ENCODE peak calls at places on chromosomes 12 and 14, in nine cellular contexts. Y, S, M, D, O, H, F, V and N are unnamed samples.
A peak's percentile ranks its signal among the peaks of the same experiment; 100 is the strongest.

GRCh38 chr12:114812858-114813761 is 129.1 kb upstream of the TBX3 start:
- DNase-seq in Y (no peak), S (no peak), M (no peak), D (no peak), O (no peak), H (no peak), F (no peak), V (peak; percentile 92), N (no peak)

GRCh38 chr12:114288071-114288470 is 117.9 kb downstream of the TBX5 start:
- DNase-seq in Y (no peak), S (no peak), M (no peak), D (no peak), O (no peak), H (no peak), F (no peak), V (no peak), N (no peak)

GRCh38 chr14:37587881-37588666 is 7.0 kb downstream of the FOXA1 start:
- DNase-seq in Y (peak; percentile 69), S (no peak), M (peak; percentile 36), D (no peak), O (no peak), H (peak; percentile 26), F (no peak), V (peak; percentile 57), N (no peak)

GRCh38 chr12:4118017-4118510 is 155.5 kb upstream of the CCND2 start:
- DNase-seq in Y (no peak), S (peak; percentile 38), M (no peak), D (no peak), O (no peak), H (peak; percentile 37), F (peak; percentile 65), V (no peak), N (no peak)

GRCh38 chr12:102622618-102623017 is 142.3 kb upstream of the IGF1 start:
- DNase-seq in Y (no peak), S (no peak), M (no peak), D (no peak), O (no peak), H (no peak), F (no peak), V (no peak), N (no peak)

GRCh38 chr12:122080149-122081107 is 1.9 kb downstream of the MLXIP start:
- DNase-seq in Y (peak; percentile 61), S (peak; percentile 44), M (no peak), D (no peak), O (peak; percentile 54), H (peak; percentile 86), F (peak; percentile 82), V (peak; percentile 92), N (no peak)

GRCh38 chr14:67583711-67584644 is 16.1 kb downstream of the PIGH start:
- DNase-seq in Y (no peak), S (no peak), M (no peak), D (no peak), O (peak; percentile 42), H (peak; percentile 58), F (no peak), V (peak; percentile 72), N (no peak)

GRCh38 chr12:126353604-126354003 is 1288.4 kb downstream of the AACS start:
- DNase-seq in Y (no peak), S (no peak), M (no peak), D (no peak), O (no peak), H (no peak), F (no peak), V (no peak), N (no peak)

DNA sequence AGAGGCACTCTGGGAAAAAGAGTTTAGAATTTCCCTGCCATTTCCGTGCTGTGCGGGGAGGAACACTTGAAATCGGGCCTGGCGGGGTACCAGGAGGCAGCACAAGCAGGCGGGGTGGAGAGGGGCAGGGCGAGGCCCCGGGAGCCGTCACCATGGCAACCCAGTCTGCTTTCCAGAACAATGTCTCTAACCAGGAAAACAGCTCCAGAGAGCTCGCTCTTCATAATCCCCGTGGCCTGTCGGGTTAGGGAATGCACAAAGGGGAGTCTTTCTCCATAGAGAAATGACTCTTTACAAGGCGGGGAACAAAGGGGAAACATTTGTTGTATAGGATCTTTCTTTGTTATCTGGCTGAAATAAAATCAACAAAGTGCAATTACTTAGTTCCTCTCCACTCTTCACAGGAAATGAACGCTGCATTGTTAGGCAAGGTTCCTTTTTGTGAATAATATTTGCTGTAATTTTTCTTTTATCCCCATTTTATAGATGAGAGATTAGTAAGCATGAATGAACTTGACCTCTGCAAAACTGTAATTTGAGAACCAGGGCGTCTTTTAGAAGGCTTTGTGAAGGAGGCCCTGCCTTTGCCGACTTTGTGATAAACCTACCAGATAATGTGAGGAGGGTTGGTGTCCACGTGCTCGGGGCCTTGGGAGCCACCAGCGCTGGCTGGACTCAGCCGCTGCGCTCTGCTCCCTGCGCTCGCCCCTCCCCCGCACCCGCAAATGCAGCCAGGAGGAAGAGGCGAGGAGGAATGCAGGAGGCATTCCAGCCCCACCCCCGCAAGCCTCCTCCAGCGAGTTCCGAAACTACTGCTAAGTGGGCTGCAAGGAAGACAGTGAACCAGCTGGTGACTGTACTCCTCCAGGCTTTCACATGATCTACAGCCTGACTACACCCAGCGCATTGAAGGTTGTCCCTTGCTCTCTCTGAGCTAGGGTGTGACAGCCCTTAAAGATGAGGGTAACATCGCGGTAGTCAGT is 105.2 kb upstream of the ATF7IP start:
- DNase-seq in Y (peak; percentile 95), S (peak; percentile 87), M (peak; percentile 92), D (no peak), O (peak; percentile 89), H (peak; percentile 94), F (peak; percentile 95), V (peak; percentile 78), N (peak; percentile 89)
- H3K4me3 ChIP-seq in Y (peak overlapping the region; percentile 18), S (peak overlapping the region; percentile 8), M (no peak overlapping the region), D (no peak overlapping the region), O (peak overlapping the region; percentile 27), H (peak overlapping the region; percentile 35), F (no peak overlapping the region), V (peak overlapping the region; percentile 15), N (no peak overlapping the region)

DNA sequence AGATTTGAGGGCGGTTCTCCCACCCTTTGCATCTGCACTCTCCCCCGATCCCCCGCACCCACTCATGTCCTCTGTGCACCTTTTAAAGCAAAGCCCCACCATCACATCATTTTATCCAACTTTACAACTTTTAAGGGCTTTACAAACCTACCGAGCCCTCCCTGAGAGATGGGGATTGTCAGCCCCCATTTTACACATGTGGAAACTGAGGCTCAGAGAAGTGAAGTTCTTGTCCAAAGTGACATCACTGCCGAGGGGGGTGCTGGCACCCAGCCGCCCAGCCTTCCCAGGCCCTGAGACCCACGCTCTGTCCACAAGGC is 334.2 kb downstream of the MED13L start:
- DNase-seq in Y (no peak), S (no peak), M (no peak), D (no peak), O (no peak), H (no peak), F (no peak), V (no peak), N (no peak)
- H3K27ac ChIP-seq in Y (no peak overlapping the region), S (no peak overlapping the region), M (no peak overlapping the region), D (no peak overlapping the region), O (no peak overlapping the region), H (no peak overlapping the region), F (no peak overlapping the region), V (no peak overlapping the region), N (no peak overlapping the region)

DNA sequence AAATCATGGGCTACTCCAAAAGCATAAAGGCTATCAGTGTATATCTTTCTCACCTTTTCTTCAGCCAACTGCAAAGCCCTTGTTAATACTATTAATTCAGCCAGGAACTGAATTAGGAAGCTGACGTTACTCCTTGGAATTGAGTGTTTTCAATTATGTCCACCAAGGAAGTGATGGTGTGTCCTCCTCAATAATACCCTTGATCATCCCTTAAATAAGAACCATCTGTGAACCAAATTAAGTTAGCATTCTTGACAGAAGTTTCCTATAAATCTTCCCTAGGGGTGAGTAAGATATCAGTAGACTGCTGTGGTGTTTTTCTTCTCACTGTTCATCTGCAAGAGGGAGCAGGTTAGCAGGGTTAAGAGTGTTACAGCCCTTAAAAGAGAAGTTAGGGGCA is 252.3 kb upstream of the AVPR1A start:
- DNase-seq in Y (no peak), S (no peak), M (no peak), D (no peak), O (no peak), H (no peak), F (no peak), V (no peak), N (no peak)
- H3K4me1 ChIP-seq in Y (no peaks in the 10 kb centered on the region), S (no peaks in the 10 kb centered on the region), M (no peaks in the 10 kb centered on the region), D (no peaks in the 10 kb centered on the region), O (no peaks in the 10 kb centered on the region), H (no peaks in the 10 kb centered on the region), F (no peaks in the 10 kb centered on the region), V (no peaks in the 10 kb centered on the region), N (no peaks in the 10 kb centered on the region)

DNA sequence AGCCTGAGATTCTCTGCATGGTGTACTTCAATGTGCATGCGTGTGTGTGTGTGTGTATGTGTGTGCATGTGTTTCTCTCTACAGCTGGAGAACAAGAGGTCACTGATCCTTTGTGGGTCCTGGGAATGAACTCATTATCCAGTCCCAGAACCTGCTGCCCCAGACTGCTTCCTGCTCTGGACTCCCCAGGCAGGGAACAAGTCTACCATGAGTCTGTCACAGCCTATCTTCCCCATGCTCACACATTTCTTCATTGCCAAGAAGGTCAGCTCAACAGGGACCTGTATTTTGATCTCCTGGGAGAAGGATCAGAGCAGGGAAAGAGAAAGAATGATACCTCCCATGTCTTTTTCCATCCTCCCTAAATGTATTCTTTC is 2.9 kb upstream of the AGAP2 start:
- DNase-seq in Y (no peak), S (no peak), M (no peak), D (no peak), O (no peak), H (no peak), F (no peak), V (no peak), N (no peak)
- H3K4me3 ChIP-seq in Y (peak overlapping the region; percentile 46), S (no peak overlapping the region), M (no peak overlapping the region), D (peak overlapping the region; percentile 85), O (peak overlapping the region; percentile 11), H (no peak overlapping the region), F (peak overlapping the region; percentile 50), V (no peak overlapping the region), N (no peak overlapping the region)

DNA sequence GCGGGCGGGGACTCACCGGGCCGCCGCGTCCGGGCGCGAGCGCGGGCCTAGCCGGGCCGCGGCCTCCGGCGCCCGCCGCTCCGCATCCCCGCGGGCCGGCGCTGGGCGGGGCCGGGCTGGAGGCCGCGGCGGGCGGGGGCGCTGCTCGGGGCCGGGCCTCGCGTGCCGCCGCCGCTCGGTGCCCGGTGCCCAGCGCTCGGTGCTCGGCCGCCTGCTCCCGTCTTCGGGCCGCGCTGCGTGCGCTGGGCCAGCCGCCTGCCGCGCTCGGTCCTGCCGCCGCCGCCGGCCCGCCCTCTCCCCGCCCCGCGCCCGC is at the start of gene AKT1:
- DNase-seq in Y (no peak), S (no peak), M (no peak), D (no peak), O (no peak), H (no peak), F (no peak), V (no peak), N (no peak)
- H3K27ac ChIP-seq in Y (peak within 1 kb of the TSS; percentile 86), S (peak within 1 kb of the TSS; percentile 88), M (peak within 1 kb of the TSS; percentile 92), D (peak within 1 kb of the TSS; percentile 43), O (peak within 1 kb of the TSS; percentile 88), H (peak within 1 kb of the TSS; percentile 38), F (peak within 1 kb of the TSS; percentile 79), V (no peak within 1 kb of the TSS), N (no peak within 1 kb of the TSS)

DNA sequence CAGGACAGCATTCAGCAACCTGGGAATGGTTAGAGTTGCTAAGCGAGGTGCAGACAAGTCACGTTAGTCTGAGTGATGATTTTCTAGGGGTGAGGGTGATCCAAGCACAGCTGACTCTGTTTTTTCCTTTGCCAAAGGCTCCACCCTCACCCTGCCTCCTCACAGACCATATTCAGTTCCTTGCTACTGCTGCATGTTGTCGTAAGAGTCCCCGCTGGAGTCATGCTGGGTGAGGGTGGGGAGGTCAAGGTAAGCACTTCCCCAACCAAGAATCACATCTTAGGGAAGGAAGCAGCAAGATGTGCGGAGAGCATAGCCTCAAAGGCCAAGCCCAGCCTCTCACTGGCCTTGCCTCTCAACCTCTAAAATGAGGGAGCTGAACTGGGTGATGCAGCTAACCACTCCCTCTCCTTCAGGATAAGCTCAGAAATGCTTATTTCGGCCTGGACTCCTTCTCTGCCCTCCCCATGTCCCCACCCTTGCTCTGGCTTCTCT is 66.8 kb upstream of the ACTN1 start:
- DNase-seq in Y (no peak), S (no peak), M (no peak), D (no peak), O (no peak), H (peak; percentile 60), F (peak; percentile 71), V (no peak), N (no peak)
- H3K4me1 ChIP-seq in Y (peaks cover 75% of the 10 kb centered on the region), S (peaks cover 48% of the 10 kb centered on the region), M (peaks cover 49% of the 10 kb centered on the region), D (no peaks in the 10 kb centered on the region), O (peaks cover 91% of the 10 kb centered on the region), H (peaks cover 55% of the 10 kb centered on the region), F (peaks cover 53% of the 10 kb centered on the region), V (no peaks in the 10 kb centered on the region), N (peaks cover 13% of the 10 kb centered on the region)